ENCODE peak calls at places on chromosomes 6 and 20, in five cellular contexts. V is GM10248; Q is AG10803; B is WTC11; W is CD8-positive, alpha-beta T cell. T is an unnamed sample.

GRCh38 chr20:31633339-31633914 is 4.3 kb upstream of the COX4I2 start:
- DNase-seq in V (no peak), W (no peak), Q (no peak), B (no peak), T (no peak)

GRCh38 chr20:41426361-41426900 is 59.8 kb upstream of the EMILIN3 start:
- DNase-seq in Q (peak), B (no peak), V (no peak), W (no peak), T (no peak)

GRCh38 chr6:41683460-41684310 is 45.4 kb downstream of the MDFI start:
- DNase-seq in V (peak), B (peak), W (peak), Q (peak), T (peak)

GRCh38 chr20:5667703-5668528 is 82.3 kb upstream of the SHLD1 start:
- DNase-seq in V (no peak), B (no peak), Q (no peak), W (no peak), T (no peak)

GRCh38 chr6:28775405-28776129 is 148.2 kb downstream of the TRIM27 start:
- DNase-seq in Q (no peak), W (no peak), V (no peak), B (no peak), T (no peak)

GRCh38 chr6:166771701-166772100 is 144.7 kb upstream of the RPS6KA2 start:
- DNase-seq in B (no peak), V (no peak), Q (no peak), W (no peak), T (no peak)

GRCh38 chr6:147055821-147056392 is 148.3 kb upstream of the STXBP5 start:
- DNase-seq in V (no peak), W (no peak), Q (no peak), B (no peak), T (no peak)

GRCh38 chr20:51444922-51445438 is 97.5 kb downstream of the NFATC2 start:
- DNase-seq in V (no peak), Q (no peak), W (no peak), B (no peak), T (no peak)

GRCh38 chr6:107496041-107496440 is 6.1 kb downstream of the SOBP start:
- DNase-seq in Q (no peak), B (no peak), V (no peak), W (no peak), T (no peak)

GRCh38 chr20:50468378-50468798 is 41.8 kb upstream of the PTPN1 start:
- DNase-seq in Q (no peak), W (no peak), B (no peak), V (no peak), T (no peak)

GRCh38 chr20:34512955-34513419 is 3.2 kb upstream of the DYNLRB1 start:
- DNase-seq in B (no peak), W (no peak), V (no peak), Q (no peak), T (no peak)

GRCh38 chr20:25252686-25253421 is 5.0 kb downstream of the PYGB start:
- DNase-seq in Q (no peak), W (peak), V (no peak), B (no peak), T (no peak)

GRCh38 chr20:50027611-50028105 is 44.9 kb downstream of the SNAI1 start:
- DNase-seq in Q (peak), W (no peak), V (no peak), B (no peak), T (peak)

GRCh38 chr20:4060054-4060795 is 44.9 kb upstream of the RNF24 start:
- DNase-seq in B (no peak), W (no peak), Q (no peak), V (peak), T (no peak)

GRCh38 chr20:37145014-37145413 is 34.1 kb upstream of the RPN2 start:
- DNase-seq in Q (no peak), V (no peak), W (no peak), B (no peak), T (no peak)

GRCh38 chr6:146890644-146891434 is 292.1 kb downstream of the ADGB start:
- DNase-seq in V (no peak), W (no peak), Q (peak), B (no peak), T (no peak)

GRCh38 chr6:3531481-3531880 is 74.6 kb upstream of the SLC22A23 start:
- DNase-seq in V (no peak), Q (no peak), B (no peak), W (no peak), T (no peak)

GRCh38 chr6:107698146-107698545 is 126.0 kb downstream of the SCML4 start:
- DNase-seq in B (no peak), W (no peak), Q (peak), V (no peak), T (peak)

GRCh38 chr20:21640556-21640955 is 64.9 kb upstream of the PAX1 start:
- DNase-seq in W (no peak), B (peak), V (no peak), Q (no peak), T (no peak)

GRCh38 chr6:111070407-111070743 is 16.9 kb upstream of the SLC16A10 start:
- DNase-seq in Q (no peak), B (no peak), W (no peak), V (no peak), T (no peak)

GRCh38 chr6:74510878-74511277 is 695.0 kb downstream of the COL12A1 start:
- DNase-seq in Q (peak), W (no peak), V (no peak), B (no peak), T (peak)

GRCh38 chr6:2396856-2397640 is 151.6 kb upstream of the GMDS start:
- DNase-seq in B (no peak), Q (peak), V (peak), W (no peak), T (peak)

GRCh38 chr6:156713548-156713947 is 63.6 kb upstream of the ARID1B start:
- DNase-seq in B (no peak), V (no peak), W (no peak), Q (no peak), T (no peak)

GRCh38 chr20:58143531-58143930 is 84.9 kb downstream of the ANKRD60 start:
- DNase-seq in B (no peak), V (no peak), Q (no peak), W (no peak), T (no peak)

GRCh38 chr6:131029661-131030297 is 33.3 kb downstream of the EPB41L2 start:
- DNase-seq in Q (peak), B (no peak), V (peak), W (no peak), T (peak)

GRCh38 chr6:163533443-163533842 is 118.9 kb downstream of the QKI start:
- DNase-seq in W (no peak), V (no peak), B (no peak), Q (peak), T (peak)

GRCh38 chr6:80165819-80166218 is 59.3 kb downstream of the BCKDHB start:
- DNase-seq in Q (no peak), B (no peak), W (no peak), V (no peak), T (no peak)

GRCh38 chr6:29762781-29763214 is 39.6 kb downstream of the HLA-F start:
- DNase-seq in B (no peak), W (no peak), Q (peak), V (no peak), T (no peak)

GRCh38 chr6:91083226-91083625 is 496.4 kb upstream of the MAP3K7 start:
- DNase-seq in V (no peak), Q (peak), W (no peak), B (no peak), T (no peak)

GRCh38 chr6:91082311-91082803 is 495.5 kb upstream of the MAP3K7 start:
- DNase-seq in W (no peak), Q (no peak), V (no peak), B (peak), T (no peak)

GRCh38 chr6:91081452-91082067 is 494.7 kb upstream of the MAP3K7 start:
- DNase-seq in B (no peak), Q (peak), V (peak), W (no peak), T (peak)

GRCh38 chr6:91079939-91080338 is 493.1 kb upstream of the MAP3K7 start:
- DNase-seq in Q (no peak), B (no peak), V (no peak), W (no peak), T (no peak)
- TF ChIP-seq CTCF in Q (no peak), B (no peak), V (no peak), W (no peak), T (no peak)

DNA sequence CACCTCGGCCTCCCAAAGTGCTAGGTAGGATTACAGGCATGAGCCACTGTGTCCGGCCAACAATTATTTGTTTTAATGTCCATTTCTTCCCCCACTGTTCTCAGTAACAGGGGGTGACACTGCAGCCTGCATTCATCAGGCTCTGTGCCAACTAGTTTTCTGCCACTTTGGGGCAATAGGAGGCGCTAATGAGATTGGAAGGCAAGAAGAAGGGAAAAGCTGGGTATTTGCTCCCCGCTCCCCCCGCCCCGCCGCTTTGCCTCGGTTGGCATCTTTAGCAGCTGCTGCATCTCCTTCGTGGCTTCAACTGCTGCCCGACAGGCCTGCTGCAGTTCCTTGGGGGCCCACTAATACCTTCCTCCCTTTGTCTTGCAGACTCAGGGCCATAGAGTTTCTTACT is 35.0 kb upstream of the MDGA1 start:
- DNase-seq in B (peak), V (no peak), W (no peak), Q (no peak), T (no peak)
- TF ChIP-seq CTCF in B (peak), V (no peak), W (no peak), Q (no peak), T (peak)

DNA sequence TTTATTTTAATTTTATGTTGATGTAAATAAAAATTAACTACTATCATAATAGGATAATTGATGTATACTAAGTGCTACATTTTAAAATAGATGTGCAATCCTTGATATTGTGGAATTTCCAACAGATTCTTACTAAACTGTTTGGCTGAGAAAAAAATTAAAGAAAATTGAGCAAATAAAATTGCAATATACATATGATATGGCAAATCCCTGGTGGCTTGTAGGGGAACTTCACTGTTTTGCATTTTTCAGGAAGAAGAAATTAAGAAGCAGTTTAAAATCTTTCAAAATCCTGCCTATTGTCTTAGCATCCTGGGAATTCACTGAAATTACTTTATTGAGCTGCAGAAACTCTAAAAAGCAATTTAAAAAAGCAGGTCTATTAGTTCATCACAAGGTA is 191.4 kb upstream of the ADGRB3 start:
- DNase-seq in Q (no peak), V (no peak), B (no peak), W (no peak), T (no peak)
- TF ChIP-seq CTCF in Q (no peak), V (no peak), B (no peak), W (no peak), T (peak)

GRCh38 chr20:35988910-35989463 is 20.6 kb downstream of the CNBD2 start:
- DNase-seq in W (no peak), Q (peak), V (no peak), B (no peak), T (no peak)
- TF ChIP-seq CTCF in W (no peak), Q (no peak), V (no peak), B (no peak), T (no peak)

GRCh38 chr6:145814501-145815350 is at the start of gene FBXO30:
- DNase-seq in W (peak), Q (peak), B (peak), V (peak), T (peak)
- TF ChIP-seq CTCF in W (peak), Q (peak), B (no peak), V (no peak), T (peak)

DNA sequence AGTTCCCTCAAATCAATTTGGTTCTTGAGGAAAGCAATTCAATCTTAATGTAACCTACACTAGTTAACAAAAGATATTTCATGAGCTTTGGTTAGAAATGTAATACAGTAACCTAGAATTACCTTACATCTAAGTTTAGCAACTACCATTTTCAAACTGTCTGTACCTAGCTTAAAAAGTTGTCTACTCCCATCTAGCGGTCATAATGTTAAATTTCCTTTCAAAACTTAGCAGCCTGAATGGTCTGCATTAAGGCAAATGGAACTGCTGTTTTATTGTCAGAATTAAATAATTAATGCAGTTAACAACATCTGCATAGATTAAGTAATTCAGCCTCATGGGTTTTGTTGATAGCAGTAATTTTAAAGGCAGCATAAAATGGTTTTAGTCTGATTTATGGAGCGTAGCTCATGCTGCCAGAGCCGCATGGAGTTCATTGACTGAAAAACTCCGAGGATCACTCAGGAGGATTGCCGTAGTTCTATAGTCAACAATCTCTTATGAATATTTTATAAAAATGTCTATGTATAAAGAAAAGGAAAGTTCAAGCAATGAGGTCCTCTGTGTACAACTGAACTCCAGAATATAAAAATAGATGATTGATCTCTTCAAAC is 485.4 kb upstream of the MANEA start:
- DNase-seq in B (no peak), W (no peak), Q (peak), V (no peak), T (peak)
- TF ChIP-seq CTCF in B (peak), W (no peak), Q (peak), V (peak), T (peak)

DNA sequence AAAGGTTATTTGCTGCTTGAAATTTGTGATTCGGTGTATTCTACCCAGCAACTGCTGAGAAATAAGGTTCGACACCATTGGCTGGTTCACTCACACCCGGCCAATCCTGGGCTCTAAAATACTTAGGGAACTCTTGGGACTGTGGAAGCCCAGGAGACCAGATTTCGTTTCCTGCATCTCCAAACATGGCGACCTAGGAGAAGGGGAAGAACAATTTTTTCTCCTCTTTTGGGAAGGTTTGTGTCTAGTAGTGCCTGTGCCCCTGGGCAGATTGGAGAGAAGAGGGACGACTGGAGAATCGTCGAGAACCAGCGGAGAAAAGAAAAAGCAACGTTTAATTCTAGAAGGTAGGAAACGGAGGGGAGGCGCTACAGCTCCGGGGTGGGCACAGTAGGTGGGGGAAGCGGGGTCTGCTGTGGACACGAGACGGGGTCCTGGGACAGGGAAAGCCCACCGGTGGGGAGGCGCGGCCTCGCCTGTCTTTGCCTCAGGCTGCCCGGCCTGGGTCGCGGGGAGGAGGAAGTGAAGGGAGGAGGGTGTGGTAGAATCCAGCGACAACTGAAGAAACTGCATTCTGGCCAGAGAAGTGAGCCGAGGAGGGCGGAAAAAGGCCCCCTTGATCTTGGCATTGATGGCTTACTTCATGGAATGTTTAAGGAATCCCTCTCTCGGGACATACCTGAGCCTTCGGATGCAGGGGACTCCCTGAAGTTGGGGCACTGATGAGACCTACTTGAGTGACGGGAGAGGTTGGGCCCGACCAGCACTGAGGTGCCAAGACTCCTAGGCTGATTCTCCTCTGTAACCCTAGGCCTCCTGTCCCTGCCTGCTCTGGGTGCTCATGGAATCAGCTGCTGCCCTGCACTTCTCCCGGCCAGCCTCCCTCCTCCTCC is at the start of gene BTN2A1:
- DNase-seq in B (peak), Q (peak), W (peak), V (peak), T (peak)
- TF ChIP-seq CTCF in B (no peak), Q (peak), W (no peak), V (no peak), T (peak)

T was measured in HFFc6.